ENCODE peak calls at places on chromosomes 4 and X, in five cellular contexts. E, Y, T, I and F are unnamed samples.

GRCh38 chr4:31370866-31371465 is 650.8 kb downstream of the PCDH7 start:
- DNase-seq in T (peak; percentile 44), I (no peak), Y (peak; percentile 13), E (no peak), F (no peak)

GRCh38 chr4:170388255-170388654 is 298.5 kb upstream of the AADAT start:
- DNase-seq in I (no peak), T (peak; percentile 68), E (no peak), Y (no peak), F (no peak)

GRCh38 chr4:157115613-157116340 is 39.8 kb downstream of the GLRB start:
- DNase-seq in I (no peak), T (peak; percentile 85), Y (no peak), E (no peak), F (no peak)

GRCh38 chr4:174154455-174154854 is 129.0 kb downstream of the FBXO8 start:
- DNase-seq in T (peak; percentile 17), E (no peak), I (no peak), Y (no peak), F (no peak)

GRCh38 chrX:47311857-47312774 is 58.3 kb upstream of the ZNF157 start:
- DNase-seq in E (peak; percentile 31), T (peak; percentile 4), I (no peak), Y (no peak), F (peak; percentile 3)

GRCh38 chr4:7192252-7193039 is at the start of gene SORCS2:
- DNase-seq in I (peak; percentile 28), T (peak; percentile 41), E (peak; percentile 23), Y (no peak), F (peak; percentile 16)

GRCh38 chrX:13077168-13077567 is 32.7 kb upstream of the FAM9C start:
- DNase-seq in T (peak; percentile 20), I (no peak), E (no peak), Y (no peak), F (no peak)

GRCh38 chrX:154738013-154738738 is 12.7 kb downstream of the GAB3 start:
- DNase-seq in E (no peak), T (peak; percentile 30), Y (peak; percentile 15), I (no peak), F (no peak)

GRCh38 chrX:25277574-25277973 is 261.8 kb upstream of the ARX start:
- DNase-seq in E (no peak), T (no peak), I (no peak), Y (no peak), F (no peak)

GRCh38 chr4:179328627-179329026 is 1886.4 kb upstream of the AGA start:
- DNase-seq in I (no peak), T (no peak), E (no peak), Y (no peak), F (no peak)

GRCh38 chr4:169283114-169283509 is 12.4 kb upstream of the SH3RF1 start:
- DNase-seq in Y (no peak), T (peak; percentile 81), E (no peak), I (no peak), F (no peak)

GRCh38 chr4:122960298-122960985 is 38.0 kb upstream of the NUDT6 start:
- DNase-seq in T (no peak), Y (no peak), E (no peak), I (no peak), F (no peak)

GRCh38 chrX:40154229-40154852 is 56.6 kb upstream of the BCOR start:
- DNase-seq in I (no peak), Y (no peak), E (no peak), T (no peak), F (no peak)